ENCODE peak calls at places on chromosomes 6 and 20, in four cellular contexts. F is GM23338, U is astrocyte, B is HepG2. W is an unnamed sample.
A peak's percentile ranks its signal among the peaks of the same experiment; 100 is the strongest.

GRCh38 chr6:156781882-156782631 is 4.9 kb downstream of the ARID1B start:
- DNase-seq in F (no peak), B (no peak), U (no peak), W (no peak)

GRCh38 chr6:121615493-121615892 is 180.0 kb downstream of the GJA1 start:
- DNase-seq in F (peak; percentile 42), U (no peak), B (no peak), W (no peak)

GRCh38 chr6:40930555-40930954 is 108.5 kb downstream of the UNC5CL start:
- DNase-seq in F (peak; percentile 22), B (no peak), U (no peak), W (peak; percentile 63)

GRCh38 chr20:17024513-17025105 is 202.2 kb upstream of the PCSK2 start:
- DNase-seq in U (peak; percentile 87), B (peak; percentile 84), F (peak; percentile 64), W (peak; percentile 48)

GRCh38 chr20:37257530-37257929 is 4.1 kb downstream of the GHRH start:
- DNase-seq in B (no peak), U (no peak), F (no peak), W (no peak)

GRCh38 chr20:56003966-56004365 is 1.4 kb downstream of the CBLN4 start:
- DNase-seq in F (no peak), B (no peak), U (no peak), W (peak; percentile 12)

GRCh38 chr6:149984778-149985177 is 21.0 kb downstream of the ULBP1 start:
- DNase-seq in U (no peak), F (no peak), B (no peak), W (no peak)

GRCh38 chr20:37539956-37540455 is 12.3 kb upstream of the BLCAP start:
- DNase-seq in U (no peak), F (no peak), B (no peak), W (no peak)

GRCh38 chr6:4093288-4093687 is 14.4 kb upstream of the FAM217A start:
- DNase-seq in F (no peak), U (peak; percentile 6), B (no peak), W (no peak)

GRCh38 chr20:2103454-2104153 is 2.0 kb downstream of the STK35 start:
- DNase-seq in U (no peak), F (peak; percentile 15), B (peak; percentile 72), W (peak; percentile 9)

GRCh38 chr6:28725890-28726348 is 197.9 kb downstream of the TRIM27 start:
- DNase-seq in F (peak; percentile 81), B (peak; percentile 25), U (no peak), W (no peak)

GRCh38 chr6:2764610-2765165 is 505 bp upstream of the WRNIP1 start:
- DNase-seq in B (peak; percentile 50), U (peak; percentile 65), F (peak; percentile 62), W (peak; percentile 76)

GRCh38 chr6:42404494-42404893 is 47.2 kb downstream of the TRERF1 start:
- DNase-seq in B (no peak), F (peak; percentile 80), U (peak; percentile 65), W (peak; percentile 80)

GRCh38 chr6:44464527-44465310 is 77.2 kb downstream of the CDC5L start:
- DNase-seq in B (peak; percentile 51), F (peak; percentile 12), U (peak; percentile 56), W (no peak)

GRCh38 chr6:13710552-13711383 is 867 bp downstream of the RANBP9 start:
- DNase-seq in F (peak; percentile 67), B (peak; percentile 67), U (no peak), W (peak; percentile 65)

GRCh38 chr6:20868397-20869185 is 334.3 kb downstream of the CDKAL1 start:
- DNase-seq in B (no peak), F (peak; percentile 78), U (no peak), W (no peak)

GRCh38 chr6:56808871-56809359 is 146.0 kb upstream of the BEND6 start:
- DNase-seq in F (peak; percentile 29), B (no peak), U (peak; percentile 86), W (peak; percentile 19)

GRCh38 chr6:119349341-119350201 is at the start of gene MAN1A1:
- DNase-seq in F (peak; percentile 92), U (peak; percentile 58), B (peak; percentile 87), W (peak; percentile 95)

GRCh38 chr20:56359212-56360132 is 698 bp downstream of the FAM210B start:
- DNase-seq in F (peak; percentile 54), U (peak; percentile 73), B (peak; percentile 79), W (peak; percentile 79)

GRCh38 chr6:89927788-89928565 is 33.7 kb downstream of the GJA10 start:
- DNase-seq in U (peak; percentile 42), F (no peak), B (no peak), W (no peak)

GRCh38 chr20:11332376-11332775 is 585.3 kb upstream of the BTBD3 start:
- DNase-seq in F (no peak), B (no peak), U (peak; percentile 18), W (no peak)

GRCh38 chr6:82111818-82112217 is 135.7 kb downstream of the IBTK start:
- DNase-seq in F (no peak), U (no peak), B (no peak), W (no peak)

GRCh38 chr20:37901280-37901666 is 1.7 kb upstream of the VSTM2L start:
- DNase-seq in U (no peak), B (no peak), F (peak; percentile 82), W (no peak)

GRCh38 chr20:45153756-45154155 is 20.9 kb upstream of the PI3 start:
- DNase-seq in F (no peak), B (no peak), U (no peak), W (no peak)

GRCh38 chr6:69796081-69796626 is 656 bp downstream of the LMBRD1 start:
- DNase-seq in U (peak; percentile 56), B (peak; percentile 56), F (peak; percentile 87), W (peak; percentile 74)

GRCh38 chr6:44508646-44509045 is 121.1 kb downstream of the CDC5L start:
- DNase-seq in U (peak; percentile 98), F (no peak), B (no peak), W (no peak)

GRCh38 chr6:29414588-29414987 is at the start of gene OR12D1:
- DNase-seq in F (peak; percentile 59), U (no peak), B (peak; percentile 10), W (peak; percentile 6)

GRCh38 chr6:78101387-78101786 is 448.5 kb downstream of the MEI4 start:
- DNase-seq in F (peak; percentile 17), B (no peak), U (no peak), W (no peak)

GRCh38 chr6:139381216-139381615 is 6.8 kb upstream of the CITED2 start:
- DNase-seq in B (no peak), U (peak; percentile 52), F (no peak), W (no peak)

GRCh38 chr6:38501931-38502330 is 137.8 kb downstream of the BTBD9 start:
- DNase-seq in B (no peak), U (no peak), F (no peak), W (no peak)

GRCh38 chr6:36130672-36131516 is 581 bp downstream of the MAPK13 start:
- DNase-seq in U (no peak), F (peak; percentile 65), B (peak; percentile 73), W (peak; percentile 86)

GRCh38 chr6:13272131-13273046 is 55.9 kb downstream of the TBC1D7 start:
- DNase-seq in F (no peak), B (no peak), U (peak; percentile 54), W (no peak)

GRCh38 chr20:755931-756330 is 12.4 kb downstream of the SLC52A3 start:
- DNase-seq in B (no peak), F (no peak), U (no peak), W (no peak)

GRCh38 chr6:75234126-75234865 is 9.3 kb downstream of the COX7A2 start:
- DNase-seq in F (no peak), B (no peak), U (no peak), W (no peak)

GRCh38 chr20:47009784-47010183 is 115.1 kb downstream of the EYA2 start:
- DNase-seq in B (no peak), U (no peak), F (no peak), W (no peak)

GRCh38 chr6:160030103-160030502 is 61.2 kb downstream of the IGF2R start:
- DNase-seq in U (peak; percentile 96), F (peak; percentile 37), B (no peak), W (peak; percentile 86)

GRCh38 chr20:39812116-39812515 is 850.0 kb downstream of the DHX35 start:
- DNase-seq in B (no peak), U (no peak), F (no peak), W (no peak)

DNA sequence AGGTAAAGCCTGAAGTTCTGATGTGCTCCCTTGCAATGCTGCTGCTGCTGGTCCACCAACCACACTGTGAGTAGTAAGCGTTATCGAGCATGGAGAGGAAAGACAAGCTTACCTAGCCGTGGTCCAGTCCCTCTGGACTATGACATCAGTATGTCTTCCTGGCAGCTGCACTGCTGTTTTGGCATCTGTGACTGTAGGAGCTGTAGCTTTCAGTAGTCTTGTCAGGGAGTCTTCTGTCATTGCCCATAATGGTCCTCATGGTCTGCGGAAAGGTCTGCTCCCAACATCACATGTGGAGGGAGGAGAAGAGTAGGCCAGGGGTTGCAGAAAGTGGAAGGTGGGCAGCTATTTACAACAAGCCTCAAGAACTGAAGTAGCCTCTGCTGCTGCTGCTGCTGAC is 26.8 kb upstream of the TMEM217 start:
- DNase-seq in U (no peak), F (no peak), B (no peak), W (no peak)
- H3K4me1 ChIP-seq in U (peaks cover 4% of the 10 kb centered on the region), F (no peaks in the 10 kb centered on the region), B (no peaks in the 10 kb centered on the region), W (no peaks in the 10 kb centered on the region)

GRCh38 chr6:15320683-15321082 is 74.8 kb downstream of the JARID2 start:
- DNase-seq in U (peak; percentile 33), B (no peak), F (no peak), W (no peak)

GRCh38 chr6:15317934-15318902 is 72.3 kb downstream of the JARID2 start:
- DNase-seq in F (no peak), U (no peak), B (peak; percentile 70), W (no peak)

GRCh38 chr6:15316754-15317153 is 70.9 kb downstream of the JARID2 start:
- DNase-seq in F (no peak), U (no peak), B (peak; percentile 61), W (no peak)

GRCh38 chr6:15319677-15320076 is 73.8 kb downstream of the JARID2 start:
- DNase-seq in U (no peak), B (no peak), F (no peak), W (no peak)

DNA sequence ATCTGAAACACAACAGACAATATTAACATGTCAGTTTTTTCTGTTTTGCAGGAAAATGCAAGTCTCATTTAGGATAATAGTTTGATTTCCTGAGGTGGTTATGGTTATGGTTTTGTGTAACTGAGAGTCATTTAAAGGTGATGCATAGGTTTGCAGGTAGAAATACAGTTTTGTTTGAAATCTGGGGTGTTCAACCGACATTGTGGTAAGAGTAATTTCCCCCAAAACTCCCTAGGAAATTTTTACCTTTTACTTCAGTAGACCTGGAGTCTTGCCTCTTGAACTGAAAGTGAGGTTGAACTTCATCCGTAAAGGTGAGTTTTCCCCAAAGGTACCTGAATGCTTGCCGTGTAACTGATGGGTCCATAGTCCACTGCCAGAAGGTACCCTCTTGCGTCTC is 71.4 kb downstream of the JARID2 start:
- DNase-seq in U (no peak), B (no peak), F (no peak), W (no peak)
- H3K79me2 ChIP-seq in U (peaks cover 100% of the 10 kb centered on the region), B (peaks cover 68% of the 10 kb centered on the region), F (peaks cover 100% of the 10 kb centered on the region), W (peaks cover 95% of the 10 kb centered on the region)

GRCh38 chr6:53917464-53917842 is 122.6 kb downstream of the LRRC1 start:
- DNase-seq in U (no peak), F (no peak), B (no peak), W (no peak)
- H3K4me1 ChIP-seq in U (peaks cover 2% of the 10 kb centered on the region), F (peaks cover 19% of the 10 kb centered on the region), B (no peaks in the 10 kb centered on the region), W (no peaks in the 10 kb centered on the region)

DNA sequence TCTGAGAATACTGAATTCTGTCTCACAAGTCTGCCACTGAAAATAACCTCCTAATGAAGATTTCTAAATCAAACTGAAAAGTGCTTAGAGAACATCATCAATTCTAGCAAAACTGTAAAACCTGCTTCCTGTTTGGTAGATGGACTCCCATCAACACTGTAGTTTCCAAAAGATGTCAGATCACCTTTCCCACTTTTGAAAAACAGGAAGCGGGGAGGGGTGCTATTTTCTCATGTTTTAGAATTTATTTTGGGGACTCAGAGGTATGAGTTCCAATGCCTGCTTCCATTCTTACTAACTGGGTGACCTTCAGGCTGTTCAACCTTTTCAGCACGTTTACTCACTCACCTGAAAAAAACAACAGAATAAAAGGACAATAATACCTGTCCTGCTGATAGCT is 1.2 kb downstream of the ATP5F1E start:
- DNase-seq in B (no peak), U (no peak), F (no peak), W (no peak)
- H3K79me2 ChIP-seq in B (peaks cover 62% of the 10 kb centered on the region), U (peaks cover 61% of the 10 kb centered on the region), F (peaks cover 50% of the 10 kb centered on the region), W (peaks cover 60% of the 10 kb centered on the region)